ENCODE peak calls at places on chromosomes 1 and 21, in ten cellular contexts. One of them, this sample, is unnamed.
A peak's percentile ranks its signal among the peaks of the same experiment; 100 is the strongest.

GRCh38 chr1:157198619-157199420 is 60.6 kb upstream of the ETV3 start:
- DNase-seq in endothelial cell: no peak
- DNase-seq in choroid plexus epithelial cell: no peak
- DNase-seq in lung: peak; percentile 77
- DNase-seq in AG10803: no peak
- DNase-seq in thoracic aorta: no peak
- DNase-seq in GM13976: no peak
- DNase-seq in type B pancreatic cell: no peak
- DNase-seq in endothelial cell of umbilical vein: no peak
- DNase-seq in GM12878: no peak
- DNase-seq in this sample: no peak

GRCh38 chr1:152739841-152740240 is 18.0 kb upstream of the KPRP start:
- DNase-seq in AG10803: peak; percentile 11
- DNase-seq in endothelial cell: no peak
- DNase-seq in lung: no peak
- DNase-seq in endothelial cell of umbilical vein: no peak
- DNase-seq in thoracic aorta: no peak
- DNase-seq in GM12878: no peak
- DNase-seq in choroid plexus epithelial cell: no peak
- DNase-seq in type B pancreatic cell: no peak
- DNase-seq in GM13976: no peak
- DNase-seq in this sample: no peak

GRCh38 chr1:176434200-176434599 is 28.8 kb upstream of the PAPPA2 start:
- DNase-seq in endothelial cell of umbilical vein: no peak
- DNase-seq in choroid plexus epithelial cell: no peak
- DNase-seq in type B pancreatic cell: no peak
- DNase-seq in AG10803: no peak
- DNase-seq in endothelial cell: no peak
- DNase-seq in GM13976: no peak
- DNase-seq in thoracic aorta: no peak
- DNase-seq in lung: no peak
- DNase-seq in GM12878: no peak
- DNase-seq in this sample: no peak

GRCh38 chr1:116401646-116402176 is 28.7 kb downstream of the ATP1A1 start:
- DNase-seq in lung: no peak
- DNase-seq in AG10803: no peak
- DNase-seq in GM13976: no peak
- DNase-seq in thoracic aorta: no peak
- DNase-seq in GM12878: no peak
- DNase-seq in type B pancreatic cell: no peak
- DNase-seq in endothelial cell: no peak
- DNase-seq in endothelial cell of umbilical vein: no peak
- DNase-seq in choroid plexus epithelial cell: no peak
- DNase-seq in this sample: no peak

GRCh38 chr1:94819945-94820746 is at the start of gene SLC44A3:
- DNase-seq in type B pancreatic cell: peak; percentile 77
- DNase-seq in lung: peak; percentile 58
- DNase-seq in thoracic aorta: no peak
- DNase-seq in endothelial cell: peak; percentile 68
- DNase-seq in GM12878: no peak
- DNase-seq in choroid plexus epithelial cell: peak; percentile 58
- DNase-seq in endothelial cell of umbilical vein: peak; percentile 33
- DNase-seq in AG10803: peak; percentile 39
- DNase-seq in GM13976: peak; percentile 38
- DNase-seq in this sample: peak; percentile 45

GRCh38 chr1:24594328-24594598 is 38.4 kb downstream of the NCMAP start:
- DNase-seq in GM12878: no peak
- DNase-seq in AG10803: no peak
- DNase-seq in type B pancreatic cell: no peak
- DNase-seq in choroid plexus epithelial cell: no peak
- DNase-seq in GM13976: no peak
- DNase-seq in lung: no peak
- DNase-seq in thoracic aorta: no peak
- DNase-seq in endothelial cell: no peak
- DNase-seq in endothelial cell of umbilical vein: no peak
- DNase-seq in this sample: no peak

GRCh38 chr1:30868833-30869435 is 39.6 kb downstream of the SDC3 start:
- DNase-seq in endothelial cell: no peak
- DNase-seq in type B pancreatic cell: no peak
- DNase-seq in endothelial cell of umbilical vein: no peak
- DNase-seq in choroid plexus epithelial cell: no peak
- DNase-seq in GM13976: peak; percentile 60
- DNase-seq in AG10803: no peak
- DNase-seq in thoracic aorta: no peak
- DNase-seq in lung: no peak
- DNase-seq in GM12878: peak; percentile 15
- DNase-seq in this sample: no peak

GRCh38 chr21:38954450-38955059 is 148.8 kb downstream of the ETS2 start:
- DNase-seq in endothelial cell of umbilical vein: peak; percentile 25
- DNase-seq in lung: no peak
- DNase-seq in GM13976: no peak
- DNase-seq in thoracic aorta: no peak
- DNase-seq in GM12878: no peak
- DNase-seq in type B pancreatic cell: no peak
- DNase-seq in choroid plexus epithelial cell: no peak
- DNase-seq in endothelial cell: no peak
- DNase-seq in AG10803: no peak
- DNase-seq in this sample: no peak

GRCh38 chr1:119549719-119550141 is 42.7 kb downstream of the HSD3B1 start:
- DNase-seq in GM13976: peak; percentile 20
- DNase-seq in endothelial cell of umbilical vein: peak; percentile 63
- DNase-seq in GM12878: no peak
- DNase-seq in thoracic aorta: no peak
- DNase-seq in lung: peak; percentile 64
- DNase-seq in AG10803: peak; percentile 59
- DNase-seq in type B pancreatic cell: no peak
- DNase-seq in choroid plexus epithelial cell: peak; percentile 92
- DNase-seq in endothelial cell: peak; percentile 77
- DNase-seq in this sample: peak; percentile 71
- TF ChIP-seq CTCF in GM13976: peak; percentile 53
- TF ChIP-seq CTCF in endothelial cell of umbilical vein: peak; percentile 64
- TF ChIP-seq CTCF in GM12878: peak; percentile 48
- TF ChIP-seq CTCF in thoracic aorta: no peak
- TF ChIP-seq CTCF in lung: peak; percentile 24
- TF ChIP-seq CTCF in AG10803: peak; percentile 61
- TF ChIP-seq CTCF in type B pancreatic cell: peak; percentile 77
- TF ChIP-seq CTCF in choroid plexus epithelial cell: peak; percentile 81
- TF ChIP-seq CTCF in endothelial cell: peak; percentile 29
- TF ChIP-seq CTCF in this sample: peak; percentile 75

GRCh38 chr21:34805157-34805556 is 136.4 kb downstream of the CLIC6 start:
- DNase-seq in GM12878: no peak
- DNase-seq in GM13976: no peak
- DNase-seq in lung: no peak
- DNase-seq in thoracic aorta: no peak
- DNase-seq in AG10803: no peak
- DNase-seq in type B pancreatic cell: no peak
- DNase-seq in endothelial cell of umbilical vein: no peak
- DNase-seq in choroid plexus epithelial cell: no peak
- DNase-seq in endothelial cell: no peak
- DNase-seq in this sample: no peak

GRCh38 chr21:34806423-34806822 is 137.6 kb downstream of the CLIC6 start:
- DNase-seq in type B pancreatic cell: no peak
- DNase-seq in AG10803: no peak
- DNase-seq in endothelial cell of umbilical vein: no peak
- DNase-seq in lung: no peak
- DNase-seq in GM12878: no peak
- DNase-seq in GM13976: no peak
- DNase-seq in endothelial cell: no peak
- DNase-seq in thoracic aorta: no peak
- DNase-seq in choroid plexus epithelial cell: no peak
- DNase-seq in this sample: no peak

GRCh38 chr21:34808569-34809204 is 139.9 kb downstream of the CLIC6 start:
- DNase-seq in type B pancreatic cell: no peak
- DNase-seq in AG10803: peak; percentile 82
- DNase-seq in lung: no peak
- DNase-seq in GM12878: no peak
- DNase-seq in endothelial cell: no peak
- DNase-seq in choroid plexus epithelial cell: peak; percentile 94
- DNase-seq in GM13976: no peak
- DNase-seq in endothelial cell of umbilical vein: peak; percentile 27
- DNase-seq in thoracic aorta: no peak
- DNase-seq in this sample: peak; percentile 89

GRCh38 chr21:34807881-34808568 is 139.2 kb downstream of the CLIC6 start:
- DNase-seq in type B pancreatic cell: no peak
- DNase-seq in lung: no peak
- DNase-seq in GM12878: no peak
- DNase-seq in endothelial cell: no peak
- DNase-seq in GM13976: peak; percentile 41
- DNase-seq in choroid plexus epithelial cell: peak; percentile 96
- DNase-seq in endothelial cell of umbilical vein: peak; percentile 78
- DNase-seq in thoracic aorta: no peak
- DNase-seq in AG10803: peak; percentile 95
- DNase-seq in this sample: peak; percentile 93

GRCh38 chr21:34807146-34807880 is 138.5 kb downstream of the CLIC6 start:
- DNase-seq in choroid plexus epithelial cell: peak; percentile 99
- DNase-seq in GM13976: peak; percentile 65
- DNase-seq in GM12878: no peak
- DNase-seq in AG10803: peak; percentile 92
- DNase-seq in type B pancreatic cell: no peak
- DNase-seq in endothelial cell of umbilical vein: peak; percentile 94
- DNase-seq in thoracic aorta: peak; percentile 30
- DNase-seq in lung: no peak
- DNase-seq in endothelial cell: no peak
- DNase-seq in this sample: peak; percentile 96
- TF ChIP-seq CTCF in choroid plexus epithelial cell: peak; percentile 15
- TF ChIP-seq CTCF in GM13976: no peak
- TF ChIP-seq CTCF in GM12878: no peak
- TF ChIP-seq CTCF in AG10803: no peak
- TF ChIP-seq CTCF in type B pancreatic cell: no peak
- TF ChIP-seq CTCF in endothelial cell of umbilical vein: no peak
- TF ChIP-seq CTCF in thoracic aorta: no peak
- TF ChIP-seq CTCF in lung: no peak
- TF ChIP-seq CTCF in endothelial cell: no peak
- TF ChIP-seq CTCF in this sample: no peak

DNA sequence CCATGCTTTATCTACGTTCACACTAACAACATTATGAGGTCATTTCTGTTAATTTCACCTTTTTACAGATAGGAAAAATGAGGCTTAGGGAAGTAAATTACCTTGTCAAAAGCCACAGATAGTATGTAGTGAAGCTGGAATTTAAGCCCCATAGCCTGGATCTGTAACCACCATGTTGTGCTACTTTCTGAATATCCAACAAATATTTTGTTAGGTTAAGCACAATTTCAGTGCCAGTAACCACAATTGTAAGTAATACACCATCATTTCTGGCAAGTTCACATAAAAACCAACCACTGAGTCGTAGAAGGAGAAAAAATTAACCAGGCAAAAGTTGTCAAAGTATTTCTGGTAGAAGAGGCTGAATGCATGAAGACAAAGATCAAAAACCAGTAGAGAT is 593.1 kb upstream of the CAMK1G start:
- DNase-seq in type B pancreatic cell: no peak
- DNase-seq in choroid plexus epithelial cell: no peak
- DNase-seq in endothelial cell of umbilical vein: no peak
- DNase-seq in GM12878: no peak
- DNase-seq in endothelial cell: no peak
- DNase-seq in GM13976: no peak
- DNase-seq in lung: no peak
- DNase-seq in AG10803: peak; percentile 4
- DNase-seq in thoracic aorta: no peak
- DNase-seq in this sample: peak; percentile 58
- TF ChIP-seq CTCF in type B pancreatic cell: no peak
- TF ChIP-seq CTCF in choroid plexus epithelial cell: no peak
- TF ChIP-seq CTCF in endothelial cell of umbilical vein: no peak
- TF ChIP-seq CTCF in GM12878: no peak
- TF ChIP-seq CTCF in endothelial cell: no peak
- TF ChIP-seq CTCF in GM13976: no peak
- TF ChIP-seq CTCF in lung: no peak
- TF ChIP-seq CTCF in AG10803: no peak
- TF ChIP-seq CTCF in thoracic aorta: no peak
- TF ChIP-seq CTCF in this sample: no peak

GRCh38 chr1:112870887-112871646 is 84.9 kb downstream of the SLC16A1 start:
- DNase-seq in GM13976: no peak
- DNase-seq in type B pancreatic cell: no peak
- DNase-seq in GM12878: no peak
- DNase-seq in AG10803: no peak
- DNase-seq in endothelial cell of umbilical vein: no peak
- DNase-seq in choroid plexus epithelial cell: no peak
- DNase-seq in endothelial cell: no peak
- DNase-seq in lung: no peak
- DNase-seq in thoracic aorta: no peak
- DNase-seq in this sample: no peak
- TF ChIP-seq CTCF in GM13976: no peak
- TF ChIP-seq CTCF in type B pancreatic cell: no peak
- TF ChIP-seq CTCF in GM12878: no peak
- TF ChIP-seq CTCF in AG10803: no peak
- TF ChIP-seq CTCF in endothelial cell of umbilical vein: no peak
- TF ChIP-seq CTCF in choroid plexus epithelial cell: no peak
- TF ChIP-seq CTCF in endothelial cell: no peak
- TF ChIP-seq CTCF in lung: no peak
- TF ChIP-seq CTCF in thoracic aorta: no peak
- TF ChIP-seq CTCF in this sample: no peak

GRCh38 chr1:19954059-19954458 is 25.4 kb downstream of the PLA2G2A start:
- DNase-seq in thoracic aorta: no peak
- DNase-seq in AG10803: no peak
- DNase-seq in GM12878: no peak
- DNase-seq in choroid plexus epithelial cell: no peak
- DNase-seq in type B pancreatic cell: no peak
- DNase-seq in endothelial cell of umbilical vein: no peak
- DNase-seq in lung: no peak
- DNase-seq in GM13976: no peak
- DNase-seq in endothelial cell: no peak
- DNase-seq in this sample: no peak

GRCh38 chr1:19960621-19961020 is 18.8 kb downstream of the PLA2G2A start:
- DNase-seq in endothelial cell: no peak
- DNase-seq in type B pancreatic cell: no peak
- DNase-seq in choroid plexus epithelial cell: no peak
- DNase-seq in GM13976: no peak
- DNase-seq in GM12878: no peak
- DNase-seq in thoracic aorta: no peak
- DNase-seq in lung: no peak
- DNase-seq in AG10803: no peak
- DNase-seq in endothelial cell of umbilical vein: no peak
- DNase-seq in this sample: no peak

GRCh38 chr1:19955529-19956170 is 23.8 kb downstream of the PLA2G2A start:
- DNase-seq in choroid plexus epithelial cell: no peak
- DNase-seq in GM13976: no peak
- DNase-seq in lung: no peak
- DNase-seq in thoracic aorta: no peak
- DNase-seq in AG10803: no peak
- DNase-seq in endothelial cell: no peak
- DNase-seq in endothelial cell of umbilical vein: no peak
- DNase-seq in type B pancreatic cell: no peak
- DNase-seq in GM12878: no peak
- DNase-seq in this sample: no peak

GRCh38 chr1:19963636-19964035 is 15.8 kb downstream of the PLA2G2A start:
- DNase-seq in lung: no peak
- DNase-seq in GM12878: no peak
- DNase-seq in endothelial cell of umbilical vein: no peak
- DNase-seq in GM13976: no peak
- DNase-seq in AG10803: no peak
- DNase-seq in type B pancreatic cell: no peak
- DNase-seq in thoracic aorta: no peak
- DNase-seq in endothelial cell: no peak
- DNase-seq in choroid plexus epithelial cell: no peak
- DNase-seq in this sample: no peak

DNA sequence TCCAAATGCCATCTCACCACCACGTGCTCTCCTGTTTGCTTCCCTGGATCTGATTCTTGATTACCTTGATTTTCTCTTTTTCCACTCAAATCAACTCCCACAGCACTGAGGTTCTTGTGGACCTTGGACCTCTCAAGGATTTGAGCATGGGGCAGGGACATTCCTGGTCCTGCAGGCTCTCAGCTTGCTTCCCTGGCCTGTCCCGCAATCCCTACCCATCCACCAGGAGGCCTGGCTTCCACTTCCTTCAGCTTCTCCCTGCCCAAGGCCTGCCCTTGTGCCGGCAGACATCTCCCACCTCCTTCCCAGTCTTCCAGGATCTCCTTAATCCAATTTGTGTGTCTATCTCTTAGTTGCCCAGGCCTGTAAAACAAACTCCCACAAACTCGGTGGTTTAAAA is 21.6 kb downstream of the PLA2G2A start:
- DNase-seq in endothelial cell of umbilical vein: no peak
- DNase-seq in AG10803: no peak
- DNase-seq in choroid plexus epithelial cell: no peak
- DNase-seq in lung: no peak
- DNase-seq in type B pancreatic cell: no peak
- DNase-seq in GM12878: no peak
- DNase-seq in endothelial cell: peak; percentile 15
- DNase-seq in thoracic aorta: no peak
- DNase-seq in GM13976: no peak
- DNase-seq in this sample: no peak
- TF ChIP-seq CTCF in endothelial cell of umbilical vein: no peak
- TF ChIP-seq CTCF in AG10803: no peak
- TF ChIP-seq CTCF in choroid plexus epithelial cell: peak; percentile 9
- TF ChIP-seq CTCF in lung: no peak
- TF ChIP-seq CTCF in type B pancreatic cell: no peak
- TF ChIP-seq CTCF in GM12878: no peak
- TF ChIP-seq CTCF in endothelial cell: no peak
- TF ChIP-seq CTCF in thoracic aorta: no peak
- TF ChIP-seq CTCF in GM13976: no peak
- TF ChIP-seq CTCF in this sample: peak; percentile 11

This sample was measured in astrocyte of the spinal cord.